ENCODE peak calls at places on chromosomes 3 and 15, in four cellular contexts. R, N, Q and U are unnamed samples.
A peak's percentile ranks its signal among the peaks of the same experiment; 100 is the strongest.

GRCh38 chr3:195908439-195909293 is at the start of gene TNK2:
- DNase-seq in R (peak; percentile 45), N (no peak), Q (no peak), U (peak; percentile 60)

GRCh38 chr3:74349035-74349434 is 265.4 kb downstream of the CNTN3 start:
- DNase-seq in R (no peak), N (no peak), Q (no peak), U (no peak)

GRCh38 chr3:106013971-106014370 is 145.2 kb upstream of the CBLB start:
- DNase-seq in R (peak; percentile 46), N (no peak), Q (no peak), U (peak; percentile 25)

GRCh38 chr3:63847718-63848450 is 15.7 kb downstream of the THOC7 start:
- DNase-seq in R (no peak), N (no peak), Q (no peak), U (no peak)

GRCh38 chr15:101723161-101723873 is 956 bp downstream of the TARS3 start:
- DNase-seq in R (peak; percentile 8), N (no peak), Q (no peak), U (peak; percentile 80)

GRCh38 chr15:101500865-101501551 is 11.5 kb upstream of the PCSK6 start:
- DNase-seq in R (no peak), N (no peak), Q (no peak), U (no peak)

GRCh38 chr3:99324854-99325253 is 313.5 kb upstream of the COL8A1 start:
- DNase-seq in R (no peak), N (no peak), Q (no peak), U (no peak)

GRCh38 chr3:61371123-61371522 is 119.9 kb upstream of the FHIT start:
- DNase-seq in R (peak; percentile 32), N (peak; percentile 22), Q (no peak), U (peak; percentile 53)

GRCh38 chr3:53254190-53254809 is 1.5 kb downstream of the TKT start:
- DNase-seq in R (peak; percentile 49), N (no peak), Q (no peak), U (peak; percentile 21)

GRCh38 chr3:194053136-194053535 is 82.8 kb upstream of the HES1 start:
- DNase-seq in R (no peak), N (no peak), Q (no peak), U (no peak)

GRCh38 chr3:141081141-141081795 is 30.1 kb downstream of the SPSB4 start:
- DNase-seq in R (no peak), N (no peak), Q (no peak), U (no peak)

GRCh38 chr3:195052939-195053338 is 218.0 kb downstream of the XXYLT1 start:
- DNase-seq in R (no peak), N (no peak), Q (no peak), U (no peak)

GRCh38 chr3:112639451-112640332 is 1.3 kb downstream of the CCDC80 start:
- DNase-seq in R (no peak), N (no peak), Q (peak; percentile 40), U (no peak)

GRCh38 chr3:76841750-76842149 is 198.1 kb upstream of the ROBO2 start:
- DNase-seq in R (no peak), N (no peak), Q (no peak), U (no peak)

GRCh38 chr3:53484979-53485378 is 9.4 kb upstream of the CACNA1D start:
- DNase-seq in R (no peak), N (no peak), Q (no peak), U (no peak)

GRCh38 chr3:12964713-12965612 is 108.3 kb downstream of the IQSEC1 start:
- DNase-seq in R (no peak), N (no peak), Q (no peak), U (no peak)

GRCh38 chr3:135034881-135035440 is 239.9 kb downstream of the EPHB1 start:
- DNase-seq in R (no peak), N (no peak), Q (no peak), U (no peak)

GRCh38 chr3:144063306-144063705 is 91.7 kb downstream of the DIPK2A start:
- DNase-seq in R (no peak), N (no peak), Q (no peak), U (no peak)

GRCh38 chr15:32089851-32090359 is 59.6 kb downstream of the CHRNA7 start:
- DNase-seq in R (no peak), N (no peak), Q (no peak), U (no peak)

GRCh38 chr3:50656417-50657195 is 18.1 kb upstream of the DOCK3 start:
- DNase-seq in R (no peak), N (no peak), Q (no peak), U (no peak)

GRCh38 chr3:46558184-46559029 is 7.7 kb downstream of the LRRC2 start:
- DNase-seq in R (peak; percentile 84), N (peak; percentile 58), Q (peak; percentile 89), U (peak; percentile 79)

GRCh38 chr3:188147782-188148181 is 6.2 kb upstream of the LPP start:
- DNase-seq in R (no peak), N (no peak), Q (no peak), U (no peak)

GRCh38 chr15:35958021-35958420 is 412.1 kb upstream of the DPH6 start:
- DNase-seq in R (no peak), N (no peak), Q (no peak), U (no peak)

GRCh38 chr3:159824341-159824740 is 164.3 kb upstream of the IL12A start:
- DNase-seq in R (peak; percentile 86), N (no peak), Q (no peak), U (no peak)

GRCh38 chr3:4898454-4899313 is 80.6 kb upstream of the BHLHE40 start:
- DNase-seq in R (no peak), N (no peak), Q (no peak), U (peak; percentile 40)

GRCh38 chr15:70473623-70474366 is 289.6 kb downstream of the UACA start:
- DNase-seq in R (no peak), N (no peak), Q (peak; percentile 55), U (no peak)

GRCh38 chr15:97745481-97746071 is 214.9 kb upstream of the ARRDC4 start:
- DNase-seq in R (peak; percentile 69), N (peak; percentile 66), Q (no peak), U (peak; percentile 56)

GRCh38 chr3:189981668-189982067 is 139.0 kb downstream of the P3H2 start:
- DNase-seq in R (peak; percentile 88), N (no peak), Q (peak; percentile 17), U (no peak)

GRCh38 chr3:100136921-100137320 is 22.6 kb upstream of the FILIP1L start:
- DNase-seq in R (no peak), N (no peak), Q (no peak), U (no peak)

GRCh38 chr15:74780983-74781672 is 752 bp upstream of the CSK start:
- DNase-seq in R (no peak), N (no peak), Q (no peak), U (peak; percentile 73)

GRCh38 chr15:96181873-96182301 is 148.6 kb upstream of the NR2F2 start:
- DNase-seq in R (peak; percentile 64), N (no peak), Q (peak; percentile 87), U (no peak)

GRCh38 chr15:66630801-66631351 is 65.1 kb upstream of the LCTL start:
- DNase-seq in R (no peak), N (no peak), Q (no peak), U (no peak)

GRCh38 chr3:37944243-37944955 is 46.2 kb upstream of the VILL start:
- DNase-seq in R (peak; percentile 27), N (no peak), Q (no peak), U (no peak)

GRCh38 chr15:60442031-60442665 is 36.8 kb downstream of the ICE2 start:
- DNase-seq in R (no peak), N (no peak), Q (no peak), U (no peak)

GRCh38 chr15:60448668-60449360 is 30.1 kb downstream of the ICE2 start:
- DNase-seq in R (no peak), N (no peak), Q (no peak), U (no peak)

GRCh38 chr15:60441323-60441722 is 37.6 kb downstream of the ICE2 start:
- DNase-seq in R (no peak), N (no peak), Q (no peak), U (no peak)

GRCh38 chr15:60442763-60443162 is 36.2 kb downstream of the ICE2 start:
- DNase-seq in R (no peak), N (no peak), Q (no peak), U (no peak)

GRCh38 chr15:60444289-60444912 is 34.5 kb downstream of the ICE2 start:
- DNase-seq in R (peak; percentile 50), N (no peak), Q (no peak), U (no peak)
- TF ChIP-seq CTCF in R (peak; percentile 45), N (no peak), Q (peak; percentile 72), U (no peak)

GRCh38 chr3:132781922-132782321 is 59.7 kb upstream of the NPHP3 start:
- DNase-seq in R (no peak), N (no peak), Q (no peak), U (no peak)

GRCh38 chr3:132785292-132785691 is 63.1 kb upstream of the NPHP3 start:
- DNase-seq in R (no peak), N (no peak), Q (no peak), U (no peak)

GRCh38 chr3:132783152-132783551 is 60.9 kb upstream of the NPHP3 start:
- DNase-seq in R (no peak), N (no peak), Q (no peak), U (no peak)

GRCh38 chr3:132786890-132787289 is 64.7 kb upstream of the NPHP3 start:
- DNase-seq in R (no peak), N (no peak), Q (no peak), U (no peak)

GRCh38 chr3:132784502-132785025 is 62.4 kb upstream of the NPHP3 start:
- DNase-seq in R (no peak), N (no peak), Q (no peak), U (no peak)
- TF ChIP-seq CTCF in R (no peak), N (no peak), Q (no peak), U (no peak)

GRCh38 chr3:9945358-9945757 is 6.8 kb downstream of the PRRT3 start:
- DNase-seq in R (no peak), N (no peak), Q (no peak), U (no peak)

GRCh38 chr3:9944271-9944670 is 7.9 kb downstream of the PRRT3 start:
- DNase-seq in R (no peak), N (no peak), Q (no peak), U (no peak)

GRCh38 chr3:9948586-9948985 is 3.6 kb downstream of the PRRT3 start:
- DNase-seq in R (no peak), N (no peak), Q (no peak), U (no peak)

GRCh38 chr3:9947025-9947995 is 4.9 kb downstream of the PRRT3 start:
- DNase-seq in R (peak; percentile 82), N (peak; percentile 75), Q (peak; percentile 65), U (no peak)

GRCh38 chr3:9946112-9947024 is 5.8 kb downstream of the PRRT3 start:
- DNase-seq in R (peak; percentile 90), N (peak; percentile 92), Q (peak; percentile 89), U (peak; percentile 83)
- TF ChIP-seq CTCF in R (peak; percentile 82), N (peak; percentile 33), Q (peak; percentile 67), U (peak; percentile 46)

DNA sequence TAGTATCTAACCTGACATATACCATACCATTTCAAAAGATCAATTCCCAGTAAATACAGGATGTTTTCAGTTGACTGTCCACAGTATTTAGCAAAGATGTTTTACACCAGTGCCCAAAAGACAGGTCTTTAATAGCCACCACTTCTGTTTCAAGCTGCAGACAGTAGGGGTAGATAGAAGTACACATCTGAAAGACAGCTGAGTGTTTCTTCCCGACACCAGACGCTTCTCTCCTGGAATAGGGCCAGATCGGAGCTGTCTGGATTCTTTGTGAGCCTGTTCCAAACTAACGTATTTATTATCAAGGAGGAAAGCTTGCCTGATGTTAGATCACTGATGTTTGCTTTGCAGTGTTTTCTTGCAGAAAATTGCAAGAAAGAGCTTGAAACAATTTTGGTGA is 136.1 kb upstream of the RBMS3 start:
- DNase-seq in R (no peak), N (no peak), Q (peak; percentile 23), U (no peak)
- TF ChIP-seq CTCF in R (no peak), N (no peak), Q (no peak), U (no peak)

GRCh38 chr15:92898988-92899909 is 875 bp upstream of the CHD2 start:
- DNase-seq in R (no peak), N (no peak), Q (no peak), U (peak; percentile 46)
- TF ChIP-seq CTCF in R (peak; percentile 34), N (peak; percentile 71), Q (no peak), U (peak; percentile 75)